ENCODE peak calls at places on chromosome 13, in nine cellular contexts. I is esophagus squamous epithelium, B is fibroblast of lung, C is left ventricle myocardium inferior, A is cardiac muscle cell, V is lung, U is Panc1, T is kidney, D is upper lobe of right lung. M is an unnamed sample. For H3K4me1, the result is how much of the 10 kb centered on the place peaks cover.

GRCh38 chr13:108835082-108835481 is 205.7 kb downstream of the MYO16 start:
- DNase-seq in T (no peak), A (no peak), C (no peak), U (no peak), V (no peak), D (no peak), B (no peak), I (no peak), M (no peak)

GRCh38 chr13:75704942-75705320 is 68.8 kb downstream of the LMO7 start:
- DNase-seq in B (no peak), V (peak), A (no peak), D (peak), C (no peak), T (peak), U (no peak), I (no peak), M (no peak)

GRCh38 chr13:74070065-74070464 is 64.1 kb downstream of the KLF12 start:
- DNase-seq in U (no peak), B (no peak), A (no peak), T (no peak), D (no peak), I (no peak), V (no peak), C (no peak), M (no peak)

GRCh38 chr13:110629735-110630134 is 14.4 kb downstream of the NAXD start:
- DNase-seq in D (no peak), V (no peak), I (no peak), B (no peak), T (no peak), C (no peak), U (no peak), A (no peak), M (no peak)

GRCh38 chr13:41019027-41019487 is at the start of gene ELF1:
- DNase-seq in B (peak), U (no peak), V (peak), D (no peak), A (no peak), I (peak), C (no peak), T (peak), M (no peak)

GRCh38 chr13:73336789-73337188 is 278.0 kb downstream of the KLF5 start:
- DNase-seq in I (no peak), V (no peak), T (no peak), C (no peak), B (no peak), A (no peak), D (no peak), U (no peak), M (no peak)

GRCh38 chr13:33676700-33677048 is 141.3 kb upstream of the RFC3 start:
- DNase-seq in V (peak), T (no peak), C (peak), A (peak), U (no peak), B (peak), I (no peak), D (no peak), M (no peak)

GRCh38 chr13:41765813-41766212 is 195.1 kb downstream of the VWA8 start:
- DNase-seq in B (no peak), C (no peak), I (no peak), D (no peak), V (no peak), U (no peak), T (no peak), A (no peak), M (no peak)

GRCh38 chr13:93397619-93398018 is 171.0 kb downstream of the GPC6 start:
- DNase-seq in A (no peak), V (no peak), B (no peak), T (no peak), D (no peak), U (no peak), C (no peak), I (no peak), M (no peak)

GRCh38 chr13:99008577-99008976 is 30.7 kb upstream of the DOCK9 start:
- DNase-seq in V (no peak), I (no peak), U (no peak), C (no peak), D (no peak), T (no peak), B (no peak), A (no peak), M (no peak)

GRCh38 chr13:102322211-102322610 is 79.6 kb downstream of the FGF14 start:
- DNase-seq in U (no peak), I (no peak), A (no peak), V (no peak), T (no peak), C (no peak), D (no peak), B (no peak), M (no peak)

GRCh38 chr13:106802917-106803316 is 235.0 kb upstream of the ARGLU1 start:
- DNase-seq in A (no peak), B (no peak), D (no peak), C (no peak), V (no peak), T (no peak), U (no peak), I (no peak), M (no peak)

GRCh38 chr13:73876323-73876722 is 257.9 kb downstream of the KLF12 start:
- DNase-seq in C (no peak), V (no peak), T (no peak), D (no peak), I (no peak), A (no peak), B (peak), U (no peak), M (no peak)

GRCh38 chr13:34037636-34038325 is 219.8 kb downstream of the RFC3 start:
- DNase-seq in A (no peak), T (no peak), D (no peak), V (no peak), U (no peak), B (no peak), C (no peak), I (no peak), M (no peak)

GRCh38 chr13:110716235-110716505 is 2.7 kb downstream of the ING1 start:
- DNase-seq in C (no peak), A (peak), T (no peak), V (peak), I (no peak), U (no peak), B (peak), D (no peak), M (peak)

GRCh38 chr13:75635621-75636338 is at the start of gene LMO7:
- DNase-seq in T (peak), A (peak), I (no peak), D (peak), V (peak), B (no peak), C (peak), U (no peak), M (no peak)

GRCh38 chr13:35879111-35879510 is 252.1 kb downstream of the DCLK1 start:
- DNase-seq in D (no peak), T (no peak), V (no peak), C (no peak), A (no peak), B (no peak), U (no peak), I (no peak), M (no peak)

GRCh38 chr13:23433171-23434153 is at the start of gene SACS:
- DNase-seq in U (no peak), I (no peak), C (no peak), T (no peak), A (peak), D (no peak), V (no peak), B (peak), M (no peak)

GRCh38 chr13:110431851-110432294 is 124.8 kb downstream of the COL4A2 start:
- DNase-seq in T (peak), U (no peak), V (no peak), I (no peak), A (no peak), B (no peak), D (no peak), C (peak), M (peak)

GRCh38 chr13:51067376-51068125 is 43.5 kb downstream of the C13orf42 start:
- DNase-seq in U (no peak), A (no peak), I (no peak), C (no peak), T (no peak), B (peak), D (no peak), V (no peak), M (no peak)

GRCh38 chr13:110328509-110328908 is 21.4 kb downstream of the COL4A2 start:
- DNase-seq in A (no peak), U (no peak), T (no peak), B (no peak), D (no peak), C (no peak), V (no peak), I (no peak), M (no peak)

GRCh38 chr13:96581741-96582140 is 412.5 kb downstream of the OXGR1 start:
- DNase-seq in C (no peak), A (no peak), V (no peak), U (no peak), D (no peak), B (no peak), T (no peak), I (no peak), M (no peak)

GRCh38 chr13:25571237-25571636 is 199.5 kb downstream of the ATP8A2 start:
- DNase-seq in T (no peak), B (no peak), A (no peak), U (no peak), I (no peak), V (no peak), D (no peak), C (no peak), M (no peak)

GRCh38 chr13:51420681-51421476 is 32.0 kb downstream of the INTS6 start:
- DNase-seq in C (no peak), D (no peak), U (no peak), A (no peak), T (no peak), I (no peak), V (no peak), B (no peak), M (no peak)

GRCh38 chr13:101535192-101535746 is 82.8 kb downstream of the ITGBL1 start:
- DNase-seq in U (no peak), V (no peak), I (no peak), A (no peak), B (peak), C (no peak), D (no peak), T (no peak), M (no peak)

GRCh38 chr13:109243311-109243951 is 543.0 kb downstream of the IRS2 start:
- DNase-seq in U (no peak), B (peak), V (no peak), D (no peak), T (no peak), I (no peak), C (no peak), A (peak), M (no peak)

GRCh38 chr13:19927117-19927734 is 31.3 kb upstream of the ZMYM2 start:
- DNase-seq in D (no peak), C (no peak), V (no peak), U (peak), B (peak), I (no peak), A (no peak), T (no peak), M (no peak)

GRCh38 chr13:60591348-60591747 is 194.3 kb downstream of the TDRD3 start:
- DNase-seq in V (no peak), C (no peak), T (no peak), I (no peak), A (no peak), B (no peak), D (no peak), U (no peak), M (no peak)

GRCh38 chr13:31912641-31913401 is 118.8 kb upstream of the FRY start:
- DNase-seq in B (no peak), U (no peak), A (no peak), V (no peak), D (no peak), C (no peak), T (no peak), I (no peak), M (no peak)

GRCh38 chr13:23561261-23561660 is 9.0 kb upstream of the TNFRSF19 start:
- DNase-seq in T (no peak), A (peak), U (no peak), B (no peak), C (no peak), D (no peak), I (no peak), V (no peak), M (no peak)

GRCh38 chr13:50995870-50996269 is 86.3 kb downstream of the RNASEH2B start:
- DNase-seq in I (no peak), C (no peak), V (no peak), A (no peak), U (no peak), T (no peak), D (no peak), B (no peak), M (no peak)

GRCh38 chr13:101930331-101930730 is 471.5 kb downstream of the FGF14 start:
- DNase-seq in I (no peak), T (no peak), V (no peak), A (no peak), D (no peak), C (no peak), B (no peak), U (no peak), M (no peak)

GRCh38 chr13:20370815-20371421 is 138.8 kb upstream of the GJB6 start:
- DNase-seq in A (no peak), V (no peak), U (no peak), D (no peak), C (no peak), B (no peak), I (no peak), T (no peak), M (no peak)

GRCh38 chr13:94858856-94859811 is 146.8 kb upstream of the SOX21 start:
- DNase-seq in U (no peak), I (no peak), A (no peak), T (no peak), C (peak), V (peak), D (peak), B (peak), M (no peak)

GRCh38 chr13:48078251-48078656 is 16.6 kb downstream of the MED4 start:
- DNase-seq in B (no peak), A (no peak), T (no peak), U (no peak), D (no peak), C (no peak), V (no peak), I (no peak), M (no peak)
- H3K27ac ChIP-seq in B (no peak), A (no peak), T (no peak), U (no peak), D (no peak), C (no peak), V (no peak), I (no peak), M (no peak)

DNA sequence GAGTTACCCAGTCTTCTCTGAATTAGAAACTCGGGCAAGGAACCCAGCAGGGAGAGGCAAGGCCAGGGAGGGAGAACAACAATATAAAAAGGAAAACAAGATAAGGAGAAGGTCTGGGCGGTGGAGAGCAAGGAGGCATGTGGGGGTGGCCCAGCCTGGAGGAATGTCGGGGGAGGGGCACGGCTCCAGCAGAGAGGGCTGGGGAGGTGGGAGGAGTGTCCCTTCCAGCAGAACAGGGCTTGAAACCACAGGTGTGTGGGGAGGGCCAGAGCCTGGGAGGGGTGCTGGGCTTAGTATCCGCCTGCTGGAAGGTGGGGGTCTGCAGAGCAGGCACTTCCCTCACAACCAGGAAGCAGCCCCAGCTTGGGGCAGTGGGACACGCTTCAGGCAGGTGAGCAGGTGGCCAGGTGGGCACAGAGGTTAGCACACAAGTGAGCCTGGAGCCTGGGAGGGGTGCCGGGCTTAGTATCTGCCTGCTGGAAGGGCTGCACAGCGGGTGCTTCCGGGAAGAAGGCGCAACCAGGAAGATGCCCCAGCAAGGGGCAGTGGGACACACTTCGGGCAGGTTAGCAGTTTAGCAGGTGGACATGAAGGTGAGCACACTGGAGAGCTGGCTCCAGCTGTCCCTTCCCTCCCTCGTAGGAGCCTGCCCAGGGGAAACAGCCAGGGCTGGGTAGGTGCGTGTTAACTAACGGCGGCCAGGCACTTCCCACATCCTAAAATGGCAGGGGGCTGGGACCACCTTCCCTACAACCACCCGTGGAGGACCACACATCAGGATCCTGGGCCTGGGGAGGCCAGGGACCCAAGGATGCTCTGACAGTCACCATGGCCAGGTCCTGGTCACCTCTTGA is 3.1 kb downstream of the GAS6 start:
- DNase-seq in I (no peak), C (no peak), B (no peak), U (no peak), T (peak), A (peak), V (no peak), D (peak), M (no peak)
- H3K4me1 ChIP-seq in I (half or more), C (half or more), B (under half), U (under half), T (under half), A (under half), V (under half), D (under half), M (half or more)

DNA sequence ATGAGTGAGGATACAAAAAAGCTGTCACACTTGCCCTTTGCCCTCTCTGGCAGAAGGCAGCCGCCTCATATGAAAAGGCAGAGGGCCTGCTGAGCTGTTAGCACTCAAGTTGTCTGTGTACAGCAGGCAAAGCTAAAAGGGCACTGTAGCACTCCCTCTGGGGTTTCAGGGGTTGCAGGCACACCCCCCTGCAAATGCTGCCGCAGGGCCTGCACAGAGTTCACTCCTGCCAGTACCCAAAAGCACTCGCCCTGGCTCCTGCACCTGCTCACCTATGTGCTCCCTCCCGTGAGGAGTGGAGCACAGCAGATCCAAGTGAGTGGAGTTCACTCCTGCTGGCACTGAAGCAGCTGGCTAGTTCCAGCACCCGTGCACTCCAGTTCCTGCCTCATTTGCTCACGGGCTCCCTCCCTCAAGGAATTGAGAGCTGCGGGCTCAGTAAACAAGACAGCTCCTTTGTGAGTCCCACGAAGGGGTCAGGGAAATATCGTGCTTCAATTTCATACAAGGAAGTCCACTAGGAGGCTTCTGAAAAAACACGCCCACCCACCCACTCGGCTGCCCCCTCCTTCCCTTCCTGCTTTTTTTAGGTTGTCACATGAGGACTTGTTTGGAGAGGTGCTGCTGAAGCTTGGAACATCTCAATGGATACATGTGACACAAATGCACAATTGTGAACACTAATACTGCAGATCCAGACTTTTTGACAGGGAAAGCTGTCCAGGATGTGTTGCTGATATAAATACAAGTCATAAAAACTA is 9.9 kb upstream of the RCBTB2 start:
- DNase-seq in C (peak), D (peak), U (no peak), B (peak), T (peak), I (no peak), V (no peak), A (peak), M (no peak)
- TF ChIP-seq CTCF in C (peak), D (peak), U (no peak), B (peak), T (no peak), I (no peak), V (no peak), A (peak), M (no peak)

GRCh38 chr13:43572601-43573360 is 214.0 kb downstream of the ENOX1 start:
- DNase-seq in B (no peak), I (no peak), A (no peak), V (no peak), D (no peak), U (no peak), T (no peak), C (no peak), M (no peak)
- H3K27ac ChIP-seq in B (no peak), I (no peak), A (peak), V (no peak), D (no peak), U (no peak), T (no peak), C (no peak), M (no peak)

GRCh38 chr13:48181482-48182145 is 51.4 kb upstream of the ITM2B start:
- DNase-seq in B (no peak), C (no peak), U (no peak), I (no peak), V (no peak), T (no peak), A (no peak), D (no peak), M (no peak)

GRCh38 chr13:48185018-48185417 is 48.0 kb upstream of the ITM2B start:
- DNase-seq in U (no peak), I (no peak), T (no peak), B (peak), A (no peak), V (no peak), C (no peak), D (no peak), M (no peak)

GRCh38 chr13:48186722-48187121 is 46.3 kb upstream of the ITM2B start:
- DNase-seq in U (no peak), B (no peak), C (no peak), V (no peak), D (no peak), I (no peak), T (no peak), A (no peak), M (no peak)

GRCh38 chr13:48188129-48188528 is 44.9 kb upstream of the ITM2B start:
- DNase-seq in D (no peak), C (no peak), B (no peak), V (no peak), I (no peak), U (no peak), A (no peak), T (no peak), M (no peak)

DNA sequence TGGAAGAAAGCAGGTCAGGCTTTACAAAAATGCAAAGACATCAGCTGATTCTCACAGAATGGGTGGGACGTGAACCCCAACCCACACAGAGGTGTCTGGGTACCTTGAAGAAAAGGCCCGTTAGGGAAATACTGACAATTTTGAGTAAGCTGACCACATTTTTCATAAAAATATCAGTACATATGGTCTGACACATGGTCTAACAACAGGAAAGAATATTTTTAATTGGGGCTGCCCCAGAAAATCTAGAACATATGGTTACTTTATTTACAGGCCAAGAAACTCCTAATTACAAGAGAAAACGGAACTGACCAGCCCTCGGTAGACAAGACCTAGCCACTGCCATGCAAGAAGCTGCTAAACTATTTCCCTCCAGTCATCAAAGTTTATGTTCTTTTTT is 48.7 kb upstream of the ITM2B start:
- DNase-seq in V (no peak), I (no peak), A (no peak), U (no peak), D (no peak), B (no peak), T (no peak), C (no peak), M (no peak)
- H3K4me1 ChIP-seq in V (under half), I (under half), A (under half), U (under half), D (under half), B (under half), T (under half), C (under half), M (under half)

DNA sequence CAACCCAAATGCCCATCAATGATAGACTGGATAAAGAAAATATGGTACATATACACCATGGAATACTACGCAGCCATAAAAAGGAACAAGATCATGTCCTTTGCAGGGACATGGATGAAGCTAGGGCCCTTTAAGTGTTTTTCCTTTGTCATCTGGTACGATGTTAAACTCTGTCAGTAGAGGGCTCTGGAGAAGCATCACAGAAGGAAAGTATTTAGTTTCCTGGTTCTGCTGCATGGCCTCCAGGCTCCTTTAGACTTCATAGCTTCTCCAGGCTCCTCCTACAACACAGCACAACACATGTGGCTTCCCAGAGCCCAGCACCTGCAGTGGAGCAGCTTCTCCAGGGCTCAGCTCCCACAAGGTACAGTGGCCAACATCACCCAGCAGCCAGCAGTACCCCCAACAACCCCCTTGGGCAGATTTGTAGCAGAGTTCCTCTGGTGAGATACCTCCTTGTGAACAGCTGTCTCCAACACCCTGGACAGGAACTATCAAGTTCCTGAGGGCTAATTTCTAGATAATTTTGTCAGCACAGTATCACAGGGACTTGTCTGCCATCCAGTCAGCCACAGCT is 63.4 kb downstream of the KCTD12 start:
- DNase-seq in A (no peak), I (no peak), V (no peak), T (no peak), D (no peak), B (peak), U (no peak), C (no peak), M (no peak)
- TF ChIP-seq CTCF in A (peak), I (no peak), V (no peak), T (peak), D (peak), B (peak), U (no peak), C (peak), M (no peak)

M was measured in vagina.